ENCODE peak calls at places on chromosomes 11 and 22, in six cellular contexts. K is fibroblast of mammary gland, U is NCI-H1417, X is HT-29, E is gastrocnemius medialis, S is fibroblast of lung. A is an unnamed sample.

GRCh38 chr11:34302046-34302921 is 55.5 kb downstream of the ABTB2 start:
- DNase-seq in S (peak), K (peak), E (no peak), U (no peak), X (no peak), A (peak)

GRCh38 chr22:19117111-19117512 is 5.1 kb downstream of the DGCR2 start:
- DNase-seq in U (peak), S (no peak), E (no peak), K (no peak), X (no peak), A (no peak)

GRCh38 chr22:41779889-41780505 is 20.5 kb upstream of the CCDC134 start:
- DNase-seq in U (no peak), X (no peak), K (no peak), S (no peak), E (no peak), A (no peak)

GRCh38 chr11:128135451-128135850 is 451.9 kb downstream of the ETS1 start:
- DNase-seq in E (no peak), K (no peak), S (peak), U (no peak), X (no peak), A (peak)

GRCh38 chr11:335779-336665 is 15.4 kb upstream of the IFITM3 start:
- DNase-seq in U (no peak), K (no peak), E (no peak), X (no peak), S (no peak), A (no peak)

GRCh38 chr11:84594602-84595001 is 1032.5 kb downstream of the DLG2 start:
- DNase-seq in E (no peak), S (no peak), K (no peak), X (no peak), U (no peak), A (no peak)

GRCh38 chr22:44546686-44547310 is 48.8 kb upstream of the RTL6 start:
- DNase-seq in X (no peak), E (no peak), K (no peak), S (no peak), U (no peak), A (no peak)

GRCh38 chr11:68524681-68525080 is 64.1 kb downstream of the PPP6R3 start:
- DNase-seq in E (no peak), X (no peak), U (no peak), K (no peak), S (no peak), A (no peak)

GRCh38 chr11:68150029-68150428 is 28.8 kb upstream of the CHKA start:
- DNase-seq in K (peak), U (no peak), S (peak), X (no peak), E (no peak), A (peak)

GRCh38 chr22:25747245-25747944 is 5.4 kb downstream of the MYO18B start:
- DNase-seq in U (no peak), X (peak), S (peak), E (peak), K (peak), A (peak)

GRCh38 chr11:11297578-11297977 is 55.5 kb downstream of the CSNK2A3 start:
- DNase-seq in S (no peak), X (no peak), K (peak), U (no peak), E (no peak), A (no peak)

GRCh38 chr11:62806611-62807121 is 1.4 kb upstream of the NXF1 start:
- DNase-seq in S (peak), E (peak), U (no peak), K (peak), X (no peak), A (peak)

GRCh38 chr11:20647976-20648565 is 21.3 kb upstream of the NELL1 start:
- DNase-seq in S (peak), K (peak), X (peak), E (no peak), U (peak), A (peak)